ENCODE peak calls at places on chromosomes 1 and 21, in eight cellular contexts. S is AG09309, X is cerebellar nuclear complex, O is NCI-H1436, A is B cell, N is nucleus accumbens, J is naive B cell, Q is RWPE2. G is an unnamed sample.

GRCh38 chr1:173190101-173190895 is 16.8 kb downstream of the TNFSF4 start:
- DNase-seq in S (no peak), X (no peak), O (no peak), A (no peak), N (no peak), J (no peak), Q (peak; percentile 85), G (peak; percentile 81)

GRCh38 chr1:101314244-101314643 is 77.4 kb downstream of the S1PR1 start:
- DNase-seq in S (no peak), X (no peak), O (no peak), A (no peak), N (no peak), J (no peak), Q (no peak), G (peak; percentile 25)

GRCh38 chr1:226654508-226655124 is 84.5 kb downstream of the ITPKB start:
- DNase-seq in S (no peak), X (no peak), O (no peak), A (no peak), N (no peak), J (no peak), Q (no peak), G (no peak)

GRCh38 chr1:46184920-46185658 is 8.8 kb upstream of the P3R3URF start:
- DNase-seq in S (no peak), X (no peak), O (no peak), A (no peak), N (peak; percentile 27), J (no peak), Q (no peak), G (no peak)

GRCh38 chr1:225554216-225554812 is 98.6 kb downstream of the ENAH start:
- DNase-seq in S (peak; percentile 8), X (no peak), O (no peak), A (peak; percentile 20), N (no peak), J (peak; percentile 18), Q (no peak), G (peak; percentile 46)

GRCh38 chr1:17419626-17420328 is 19.7 kb downstream of the RCC2 start:
- DNase-seq in S (no peak), X (peak; percentile 58), O (no peak), A (peak; percentile 91), N (no peak), J (peak; percentile 66), Q (no peak), G (peak; percentile 49)

GRCh38 chr1:236948996-236949395 is 55.2 kb downstream of the MT1HL1 start:
- DNase-seq in S (no peak), X (peak; percentile 10), O (no peak), A (no peak), N (no peak), J (no peak), Q (no peak), G (no peak)

GRCh38 chr1:50978144-50978851 is 8.3 kb downstream of the CDKN2C start:
- DNase-seq in S (no peak), X (no peak), O (peak; percentile 54), A (no peak), N (no peak), J (peak; percentile 33), Q (no peak), G (peak; percentile 41)

GRCh38 chr1:167084739-167085138 is 5.4 kb downstream of the GPA33 start:
- DNase-seq in S (no peak), X (no peak), O (no peak), A (no peak), N (no peak), J (no peak), Q (no peak), G (no peak)

GRCh38 chr1:67812225-67812624 is 21.0 kb downstream of the GNG12 start:
- DNase-seq in S (no peak), X (no peak), O (no peak), A (no peak), N (no peak), J (no peak), Q (no peak), G (no peak)

GRCh38 chr1:65039508-65039907 is 73.2 kb upstream of the JAK1 start:
- DNase-seq in S (no peak), X (no peak), O (no peak), A (no peak), N (no peak), J (no peak), Q (no peak), G (no peak)

GRCh38 chr1:160004427-160004826 is 27.4 kb downstream of the PIGM start:
- DNase-seq in S (no peak), X (no peak), O (no peak), A (no peak), N (no peak), J (no peak), Q (no peak), G (no peak)

GRCh38 chr1:162416909-162417308 is 5.0 kb upstream of the SH2D1B start:
- DNase-seq in S (no peak), X (no peak), O (no peak), A (no peak), N (no peak), J (no peak), Q (no peak), G (no peak)

GRCh38 chr1:240732390-240732789 is 120.4 kb upstream of the GREM2 start:
- DNase-seq in S (no peak), X (peak; percentile 43), O (peak; percentile 78), A (peak; percentile 46), N (no peak), J (peak; percentile 7), Q (no peak), G (peak; percentile 68)

GRCh38 chr21:32021319-32022027 is 148.7 kb downstream of the HUNK start:
- DNase-seq in S (no peak), X (no peak), O (no peak), A (no peak), N (no peak), J (no peak), Q (no peak), G (no peak)

GRCh38 chr1:87949711-87950110 is 621.0 kb downstream of the LMO4 start:
- DNase-seq in S (no peak), X (no peak), O (no peak), A (no peak), N (no peak), J (no peak), Q (no peak), G (no peak)

GRCh38 chr1:100404816-100405215 is 52.5 kb downstream of the CDC14A start:
- DNase-seq in S (no peak), X (no peak), O (no peak), A (no peak), N (no peak), J (no peak), Q (no peak), G (no peak)

G was measured in astrocyte of the spinal cord.